ENCODE peak calls at places on chromosomes 3 and 15, in five cellular contexts. One of them, this sample, is unnamed.

GRCh38 chr3:154431043-154431442 is 1.1 kb upstream of the GPR149 start:
- DNase-seq in right atrium auricular region: no peak
- DNase-seq in Panc1: no peak
- DNase-seq in CD4-positive, CD25-positive, alpha-beta regulatory T cell: no peak
- DNase-seq in tibial nerve: no peak
- DNase-seq in this sample: no peak

GRCh38 chr3:187521546-187521945 is 148.6 kb downstream of the SST start:
- DNase-seq in right atrium auricular region: no peak
- DNase-seq in Panc1: no peak
- DNase-seq in CD4-positive, CD25-positive, alpha-beta regulatory T cell: no peak
- DNase-seq in tibial nerve: no peak
- DNase-seq in this sample: no peak

GRCh38 chr3:65963787-65964707 is 74.7 kb downstream of the MAGI1 start:
- DNase-seq in right atrium auricular region: no peak
- DNase-seq in Panc1: peak; percentile 64
- DNase-seq in CD4-positive, CD25-positive, alpha-beta regulatory T cell: peak; percentile 42
- DNase-seq in tibial nerve: no peak
- DNase-seq in this sample: no peak

GRCh38 chr3:128293930-128294329 is 140.6 kb downstream of the EEFSEC start:
- DNase-seq in right atrium auricular region: peak; percentile 40
- DNase-seq in Panc1: no peak
- DNase-seq in CD4-positive, CD25-positive, alpha-beta regulatory T cell: no peak
- DNase-seq in tibial nerve: no peak
- DNase-seq in this sample: no peak

GRCh38 chr3:102896851-102897621 is 462.2 kb downstream of the ZPLD1 start:
- DNase-seq in right atrium auricular region: no peak
- DNase-seq in Panc1: no peak
- DNase-seq in CD4-positive, CD25-positive, alpha-beta regulatory T cell: no peak
- DNase-seq in tibial nerve: no peak
- DNase-seq in this sample: no peak

GRCh38 chr3:127764841-127765362 is 57.4 kb downstream of the MGLL start:
- DNase-seq in right atrium auricular region: no peak
- DNase-seq in Panc1: no peak
- DNase-seq in CD4-positive, CD25-positive, alpha-beta regulatory T cell: peak; percentile 48
- DNase-seq in tibial nerve: no peak
- DNase-seq in this sample: no peak

GRCh38 chr3:139317660-139318430 is 26.0 kb upstream of the MRPS22 start:
- DNase-seq in right atrium auricular region: no peak
- DNase-seq in Panc1: no peak
- DNase-seq in CD4-positive, CD25-positive, alpha-beta regulatory T cell: no peak
- DNase-seq in tibial nerve: no peak
- DNase-seq in this sample: no peak

GRCh38 chr3:101859882-101860281 is 10.6 kb downstream of the NFKBIZ start:
- DNase-seq in right atrium auricular region: no peak
- DNase-seq in Panc1: no peak
- DNase-seq in CD4-positive, CD25-positive, alpha-beta regulatory T cell: no peak
- DNase-seq in tibial nerve: no peak
- DNase-seq in this sample: no peak

GRCh38 chr3:105316307-105316706 is 50.4 kb upstream of the ALCAM start:
- DNase-seq in right atrium auricular region: no peak
- DNase-seq in Panc1: no peak
- DNase-seq in CD4-positive, CD25-positive, alpha-beta regulatory T cell: no peak
- DNase-seq in tibial nerve: no peak
- DNase-seq in this sample: no peak

GRCh38 chr3:10334461-10334860 is 13.5 kb upstream of the SEC13 start:
- DNase-seq in right atrium auricular region: no peak
- DNase-seq in Panc1: no peak
- DNase-seq in CD4-positive, CD25-positive, alpha-beta regulatory T cell: no peak
- DNase-seq in tibial nerve: no peak
- DNase-seq in this sample: no peak

GRCh38 chr15:67307156-67307555 is 52.6 kb downstream of the IQCH start:
- DNase-seq in right atrium auricular region: no peak
- DNase-seq in Panc1: no peak
- DNase-seq in CD4-positive, CD25-positive, alpha-beta regulatory T cell: peak; percentile 32
- DNase-seq in tibial nerve: no peak
- DNase-seq in this sample: no peak

GRCh38 chr15:78992416-78993256 is 47.8 kb upstream of the CTSH start:
- DNase-seq in right atrium auricular region: no peak
- DNase-seq in Panc1: no peak
- DNase-seq in CD4-positive, CD25-positive, alpha-beta regulatory T cell: no peak
- DNase-seq in tibial nerve: peak; percentile 25
- DNase-seq in this sample: no peak

GRCh38 chr3:33884204-33884561 is 85.8 kb downstream of the PDCD6IP start:
- DNase-seq in right atrium auricular region: no peak
- DNase-seq in Panc1: no peak
- DNase-seq in CD4-positive, CD25-positive, alpha-beta regulatory T cell: no peak
- DNase-seq in tibial nerve: no peak
- DNase-seq in this sample: no peak

GRCh38 chr3:138781012-138781470 is 53.7 kb downstream of the PIK3CB start:
- DNase-seq in right atrium auricular region: no peak
- DNase-seq in Panc1: no peak
- DNase-seq in CD4-positive, CD25-positive, alpha-beta regulatory T cell: peak; percentile 90
- DNase-seq in tibial nerve: no peak
- DNase-seq in this sample: no peak

GRCh38 chr15:75231836-75232235 is 26.3 kb upstream of the GOLGA6C start:
- DNase-seq in right atrium auricular region: no peak
- DNase-seq in Panc1: no peak
- DNase-seq in CD4-positive, CD25-positive, alpha-beta regulatory T cell: no peak
- DNase-seq in tibial nerve: no peak
- DNase-seq in this sample: no peak

GRCh38 chr3:185654758-185655145 is 68.7 kb downstream of the SENP2 start:
- DNase-seq in right atrium auricular region: no peak
- DNase-seq in Panc1: no peak
- DNase-seq in CD4-positive, CD25-positive, alpha-beta regulatory T cell: no peak
- DNase-seq in tibial nerve: no peak
- DNase-seq in this sample: no peak

GRCh38 chr3:142603340-142603730 is 7.1 kb downstream of the PLS1 start:
- DNase-seq in right atrium auricular region: no peak
- DNase-seq in Panc1: no peak
- DNase-seq in CD4-positive, CD25-positive, alpha-beta regulatory T cell: no peak
- DNase-seq in tibial nerve: no peak
- DNase-seq in this sample: no peak

GRCh38 chr3:14788644-14789043 is 30.1 kb upstream of the FGD5 start:
- DNase-seq in right atrium auricular region: no peak
- DNase-seq in Panc1: no peak
- DNase-seq in CD4-positive, CD25-positive, alpha-beta regulatory T cell: no peak
- DNase-seq in tibial nerve: no peak
- DNase-seq in this sample: no peak

GRCh38 chr15:55707985-55708384 is 35.0 kb downstream of the PRTG start:
- DNase-seq in right atrium auricular region: no peak
- DNase-seq in Panc1: no peak
- DNase-seq in CD4-positive, CD25-positive, alpha-beta regulatory T cell: no peak
- DNase-seq in tibial nerve: no peak
- DNase-seq in this sample: no peak

GRCh38 chr3:13583251-13584180 is 34.6 kb downstream of the FBLN2 start:
- DNase-seq in right atrium auricular region: no peak
- DNase-seq in Panc1: no peak
- DNase-seq in CD4-positive, CD25-positive, alpha-beta regulatory T cell: no peak
- DNase-seq in tibial nerve: no peak
- DNase-seq in this sample: no peak

GRCh38 chr3:119305271-119305670 is 11.1 kb downstream of the ARHGAP31 start:
- DNase-seq in right atrium auricular region: no peak
- DNase-seq in Panc1: no peak
- DNase-seq in CD4-positive, CD25-positive, alpha-beta regulatory T cell: no peak
- DNase-seq in tibial nerve: peak; percentile 0
- DNase-seq in this sample: no peak

GRCh38 chr15:41827290-41827879 is 507 bp upstream of the JMJD7 start:
- DNase-seq in right atrium auricular region: no peak
- DNase-seq in Panc1: no peak
- DNase-seq in CD4-positive, CD25-positive, alpha-beta regulatory T cell: no peak
- DNase-seq in tibial nerve: no peak
- DNase-seq in this sample: no peak

GRCh38 chr3:147758786-147759185 is 349.6 kb downstream of the ZIC1 start:
- DNase-seq in right atrium auricular region: no peak
- DNase-seq in Panc1: no peak
- DNase-seq in CD4-positive, CD25-positive, alpha-beta regulatory T cell: no peak
- DNase-seq in tibial nerve: peak; percentile 4
- DNase-seq in this sample: no peak

GRCh38 chr15:71296032-71296686 is 180.9 kb downstream of the THSD4 start:
- DNase-seq in right atrium auricular region: no peak
- DNase-seq in Panc1: peak; percentile 81
- DNase-seq in CD4-positive, CD25-positive, alpha-beta regulatory T cell: no peak
- DNase-seq in tibial nerve: no peak
- DNase-seq in this sample: no peak

GRCh38 chr3:23991236-23992050 is 46.4 kb downstream of the NR1D2 start:
- DNase-seq in right atrium auricular region: no peak
- DNase-seq in Panc1: no peak
- DNase-seq in CD4-positive, CD25-positive, alpha-beta regulatory T cell: no peak
- DNase-seq in tibial nerve: no peak
- DNase-seq in this sample: no peak

GRCh38 chr3:87248831-87249230 is 21.7 kb downstream of the CHMP2B start:
- DNase-seq in right atrium auricular region: no peak
- DNase-seq in Panc1: no peak
- DNase-seq in CD4-positive, CD25-positive, alpha-beta regulatory T cell: no peak
- DNase-seq in tibial nerve: no peak
- DNase-seq in this sample: no peak

GRCh38 chr15:89341316-89342005 is 6.8 kb upstream of the POLG start:
- DNase-seq in right atrium auricular region: no peak
- DNase-seq in Panc1: no peak
- DNase-seq in CD4-positive, CD25-positive, alpha-beta regulatory T cell: no peak
- DNase-seq in tibial nerve: no peak
- DNase-seq in this sample: no peak

GRCh38 chr15:80970658-80971057 is 19.0 kb downstream of the MESD start:
- DNase-seq in right atrium auricular region: peak; percentile 21
- DNase-seq in Panc1: no peak
- DNase-seq in CD4-positive, CD25-positive, alpha-beta regulatory T cell: no peak
- DNase-seq in tibial nerve: no peak
- DNase-seq in this sample: no peak
- H3K27ac ChIP-seq in right atrium auricular region: no peak overlapping the region
- H3K27ac ChIP-seq in Panc1: no peak overlapping the region
- H3K27ac ChIP-seq in CD4-positive, CD25-positive, alpha-beta regulatory T cell: no peak overlapping the region
- H3K27ac ChIP-seq in tibial nerve: no peak overlapping the region
- H3K27ac ChIP-seq in this sample: no peak overlapping the region

DNA sequence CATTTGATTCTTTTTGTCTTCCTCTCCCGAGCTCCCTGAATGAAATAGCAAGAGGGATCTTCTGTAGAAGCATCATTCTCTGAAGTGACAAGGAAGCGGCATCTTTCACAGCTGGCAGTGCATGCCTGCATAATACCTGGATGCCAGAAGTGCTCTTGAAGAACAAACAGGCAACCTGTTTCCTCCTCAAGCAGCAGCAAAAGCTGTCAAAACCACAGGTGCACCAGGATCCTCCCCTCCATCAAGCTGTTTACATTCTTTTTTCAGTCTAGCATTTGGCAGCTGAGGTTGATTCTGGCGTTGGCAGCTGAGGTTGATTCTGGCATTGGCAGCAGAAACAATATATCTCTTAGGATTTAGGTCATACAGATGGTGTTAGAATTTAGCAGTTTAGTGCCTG is 979.0 kb downstream of the TUSC7 start:
- DNase-seq in right atrium auricular region: no peak
- DNase-seq in Panc1: no peak
- DNase-seq in CD4-positive, CD25-positive, alpha-beta regulatory T cell: no peak
- DNase-seq in tibial nerve: no peak
- DNase-seq in this sample: peak; percentile 4
- H3K4me3 ChIP-seq in right atrium auricular region: no peak overlapping the region
- H3K4me3 ChIP-seq in Panc1: no peak overlapping the region
- H3K4me3 ChIP-seq in CD4-positive, CD25-positive, alpha-beta regulatory T cell: no peak overlapping the region
- H3K4me3 ChIP-seq in tibial nerve: no peak overlapping the region
- H3K4me3 ChIP-seq in this sample: no peak overlapping the region

GRCh38 chr3:110902453-110903085 is 169.0 kb upstream of the NECTIN3 start:
- DNase-seq in right atrium auricular region: no peak
- DNase-seq in Panc1: no peak
- DNase-seq in CD4-positive, CD25-positive, alpha-beta regulatory T cell: no peak
- DNase-seq in tibial nerve: no peak
- DNase-seq in this sample: no peak
- H3K4me1 ChIP-seq in right atrium auricular region: no peaks in the 10 kb centered on the region
- H3K4me1 ChIP-seq in Panc1: no peaks in the 10 kb centered on the region
- H3K4me1 ChIP-seq in CD4-positive, CD25-positive, alpha-beta regulatory T cell: no peaks in the 10 kb centered on the region
- H3K4me1 ChIP-seq in tibial nerve: no peaks in the 10 kb centered on the region
- H3K4me1 ChIP-seq in this sample: no peaks in the 10 kb centered on the region

GRCh38 chr15:68524753-68525584 is 53.8 kb upstream of the CORO2B start:
- DNase-seq in right atrium auricular region: no peak
- DNase-seq in Panc1: no peak
- DNase-seq in CD4-positive, CD25-positive, alpha-beta regulatory T cell: no peak
- DNase-seq in tibial nerve: no peak
- DNase-seq in this sample: no peak
- H3K27ac ChIP-seq in right atrium auricular region: peak overlapping the region; percentile 58
- H3K27ac ChIP-seq in Panc1: no peak overlapping the region
- H3K27ac ChIP-seq in CD4-positive, CD25-positive, alpha-beta regulatory T cell: no peak overlapping the region
- H3K27ac ChIP-seq in tibial nerve: no peak overlapping the region
- H3K27ac ChIP-seq in this sample: no peak overlapping the region

GRCh38 chr3:81521855-81522254 is 239.6 kb downstream of the GBE1 start:
- DNase-seq in right atrium auricular region: no peak
- DNase-seq in Panc1: no peak
- DNase-seq in CD4-positive, CD25-positive, alpha-beta regulatory T cell: no peak
- DNase-seq in tibial nerve: no peak
- DNase-seq in this sample: no peak

GRCh38 chr3:81513591-81513990 is 247.9 kb downstream of the GBE1 start:
- DNase-seq in right atrium auricular region: no peak
- DNase-seq in Panc1: no peak
- DNase-seq in CD4-positive, CD25-positive, alpha-beta regulatory T cell: no peak
- DNase-seq in tibial nerve: no peak
- DNase-seq in this sample: no peak

GRCh38 chr3:81516042-81516441 is 245.4 kb downstream of the GBE1 start:
- DNase-seq in right atrium auricular region: no peak
- DNase-seq in Panc1: no peak
- DNase-seq in CD4-positive, CD25-positive, alpha-beta regulatory T cell: no peak
- DNase-seq in tibial nerve: no peak
- DNase-seq in this sample: no peak
- H3K4me3 ChIP-seq in right atrium auricular region: no peak overlapping the region
- H3K4me3 ChIP-seq in Panc1: no peak overlapping the region
- H3K4me3 ChIP-seq in CD4-positive, CD25-positive, alpha-beta regulatory T cell: no peak overlapping the region
- H3K4me3 ChIP-seq in tibial nerve: no peak overlapping the region
- H3K4me3 ChIP-seq in this sample: no peak overlapping the region

GRCh38 chr3:134232976-134233375 is 17.7 kb downstream of the RYK start:
- DNase-seq in right atrium auricular region: no peak
- DNase-seq in Panc1: no peak
- DNase-seq in CD4-positive, CD25-positive, alpha-beta regulatory T cell: no peak
- DNase-seq in tibial nerve: no peak
- DNase-seq in this sample: no peak
- H3K4me1 ChIP-seq in right atrium auricular region: no peaks in the 10 kb centered on the region
- H3K4me1 ChIP-seq in Panc1: peaks cover 26% of the 10 kb centered on the region
- H3K4me1 ChIP-seq in CD4-positive, CD25-positive, alpha-beta regulatory T cell: peaks cover 23% of the 10 kb centered on the region
- H3K4me1 ChIP-seq in tibial nerve: peaks cover 40% of the 10 kb centered on the region
- H3K4me1 ChIP-seq in this sample: peaks cover 2% of the 10 kb centered on the region

DNA sequence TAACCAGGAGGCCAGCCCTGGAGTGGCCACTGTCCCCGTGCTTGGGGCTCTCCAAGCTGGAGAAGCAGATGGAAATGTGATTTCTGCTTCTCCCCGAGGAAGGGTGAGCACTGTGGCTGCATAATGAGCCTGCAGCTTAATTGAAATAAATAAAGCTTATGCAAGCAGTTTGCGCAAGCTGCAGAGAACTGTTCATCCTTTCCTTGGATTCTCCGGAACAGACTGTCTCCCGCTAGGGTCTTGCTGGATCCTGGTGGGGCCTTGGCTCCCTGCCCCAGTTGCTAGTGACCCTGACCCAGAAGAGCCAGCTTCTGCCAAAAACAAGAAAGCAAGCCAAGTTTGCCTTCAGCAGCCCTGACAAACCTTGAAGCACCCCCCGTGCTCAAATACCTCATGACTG is 453.4 kb upstream of the PROK2 start:
- DNase-seq in right atrium auricular region: no peak
- DNase-seq in Panc1: no peak
- DNase-seq in CD4-positive, CD25-positive, alpha-beta regulatory T cell: no peak
- DNase-seq in tibial nerve: no peak
- DNase-seq in this sample: no peak
- H3K27ac ChIP-seq in right atrium auricular region: no peak overlapping the region
- H3K27ac ChIP-seq in Panc1: no peak overlapping the region
- H3K27ac ChIP-seq in CD4-positive, CD25-positive, alpha-beta regulatory T cell: no peak overlapping the region
- H3K27ac ChIP-seq in tibial nerve: no peak overlapping the region
- H3K27ac ChIP-seq in this sample: no peak overlapping the region

This sample was measured in iPS DF 6.9.